ENCODE peak calls at places on chromosomes 7 and 10, in four cellular contexts. K, W, O and V are unnamed samples.

GRCh38 chr7:20030417-20030816 is 186.8 kb downstream of the MACC1 start:
- DNase-seq in K (no peak), W (no peak), O (no peak), V (no peak)

GRCh38 chr7:93232673-93233018 is 480 bp downstream of the VPS50 start:
- DNase-seq in K (no peak), W (no peak), O (no peak), V (no peak)

GRCh38 chr10:51770719-51771118 is 71.3 kb upstream of the CSTF2T start:
- DNase-seq in K (no peak), W (no peak), O (no peak), V (no peak)

GRCh38 chr10:110860576-110861241 is 11.0 kb upstream of the PDCD4 start:
- DNase-seq in K (peak), W (peak), O (no peak), V (peak)

GRCh38 chr7:45980973-45981372 is 59.9 kb upstream of the IGFBP3 start:
- DNase-seq in K (no peak), W (no peak), O (no peak), V (no peak)

GRCh38 chr7:102152672-102153585 is 133.7 kb upstream of the SH2B2 start:
- DNase-seq in K (no peak), W (no peak), O (no peak), V (no peak)

GRCh38 chr10:128871671-128872231 is 595.3 kb upstream of the MGMT start:
- DNase-seq in K (no peak), W (no peak), O (no peak), V (no peak)

GRCh38 chr10:2610946-2611345 is 456.4 kb upstream of the PFKP start:
- DNase-seq in K (no peak), W (no peak), O (no peak), V (no peak)

GRCh38 chr7:47539398-47540052 is 42.4 kb downstream of the TNS3 start:
- DNase-seq in K (no peak), W (no peak), O (no peak), V (no peak)

GRCh38 chr7:17444151-17444550 is 145.7 kb downstream of the AHR start:
- DNase-seq in K (no peak), W (no peak), O (no peak), V (no peak)

GRCh38 chr7:134623193-134623592 is 23.5 kb upstream of the BPGM start:
- DNase-seq in K (no peak), W (no peak), O (no peak), V (no peak)

GRCh38 chr10:80520661-80521488 is 16.8 kb upstream of the SH2D4B start:
- DNase-seq in K (no peak), W (no peak), O (no peak), V (no peak)

GRCh38 chr10:126580873-126581647 is 89.4 kb downstream of the C10orf90 start:
- DNase-seq in K (no peak), W (no peak), O (no peak), V (no peak)

GRCh38 chr7:4638781-4639575 is 43.1 kb upstream of the FOXK1 start:
- DNase-seq in K (no peak), W (no peak), O (no peak), V (no peak)

GRCh38 chr10:127998517-127999144 is 91.7 kb downstream of the PTPRE start:
- DNase-seq in K (no peak), W (no peak), O (no peak), V (no peak)

GRCh38 chr10:92790449-92790848 is 57.9 kb upstream of the EXOC6 start:
- DNase-seq in K (no peak), W (no peak), O (no peak), V (no peak)

GRCh38 chr7:99642099-99642498 is 25.4 kb downstream of the ZSCAN25 start:
- DNase-seq in K (no peak), W (no peak), O (no peak), V (no peak)

GRCh38 chr10:18271481-18271880 is 131.3 kb downstream of the CACNB2 start:
- DNase-seq in K (no peak), W (no peak), O (no peak), V (no peak)

GRCh38 chr10:101123085-101123814 is 7.8 kb upstream of the TLX1 start:
- DNase-seq in K (no peak), W (no peak), O (no peak), V (no peak)

GRCh38 chr7:40230086-40230485 is 95.3 kb downstream of the SUGCT start:
- DNase-seq in K (no peak), W (no peak), O (no peak), V (no peak)

GRCh38 chr10:98646998-98647917 is 200.5 kb upstream of the HPS1 start:
- DNase-seq in K (no peak), W (no peak), O (no peak), V (no peak)

GRCh38 chr10:37206132-37206531 is 80.7 kb downstream of the ANKRD30A start:
- DNase-seq in K (no peak), W (no peak), O (no peak), V (no peak)

GRCh38 chr10:17805921-17806577 is 3.1 kb upstream of the MRC1 start:
- DNase-seq in K (no peak), W (no peak), O (no peak), V (no peak)

GRCh38 chr10:17025444-17026295 is 103.9 kb downstream of the CUBN start:
- DNase-seq in K (peak), W (no peak), O (no peak), V (peak)

GRCh38 chr7:66930341-66930740 is 9.3 kb downstream of the TMEM248 start:
- DNase-seq in K (no peak), W (no peak), O (no peak), V (no peak)

GRCh38 chr7:26078437-26079362 is 73.3 kb upstream of the NFE2L3 start:
- DNase-seq in K (peak), W (peak), O (peak), V (peak)

GRCh38 chr10:4804505-4804904 is 21.5 kb upstream of the AKR1E2 start:
- DNase-seq in K (no peak), W (no peak), O (no peak), V (no peak)

GRCh38 chr10:13743963-13744362 is 157.2 kb downstream of the PRPF18 start:
- DNase-seq in K (no peak), W (no peak), O (no peak), V (no peak)

GRCh38 chr7:116665447-116665996 is 6.5 kb upstream of the MET start:
- DNase-seq in K (no peak), W (no peak), O (no peak), V (no peak)

GRCh38 chr10:45653454-45653853 is 19.1 kb downstream of the ZFAND4 start:
- DNase-seq in K (no peak), W (no peak), O (no peak), V (no peak)

GRCh38 chr10:27527597-27528295 is 23.6 kb downstream of the RAB18 start:
- DNase-seq in K (no peak), W (no peak), O (no peak), V (no peak)

GRCh38 chr10:27531336-27531847 is 27.3 kb downstream of the RAB18 start:
- DNase-seq in K (no peak), W (no peak), O (no peak), V (no peak)

GRCh38 chr10:27530477-27530876 is 26.4 kb downstream of the RAB18 start:
- DNase-seq in K (no peak), W (no peak), O (no peak), V (no peak)

GRCh38 chr10:27526242-27526641 is 22.1 kb downstream of the RAB18 start:
- DNase-seq in K (no peak), W (no peak), O (no peak), V (no peak)

DNA sequence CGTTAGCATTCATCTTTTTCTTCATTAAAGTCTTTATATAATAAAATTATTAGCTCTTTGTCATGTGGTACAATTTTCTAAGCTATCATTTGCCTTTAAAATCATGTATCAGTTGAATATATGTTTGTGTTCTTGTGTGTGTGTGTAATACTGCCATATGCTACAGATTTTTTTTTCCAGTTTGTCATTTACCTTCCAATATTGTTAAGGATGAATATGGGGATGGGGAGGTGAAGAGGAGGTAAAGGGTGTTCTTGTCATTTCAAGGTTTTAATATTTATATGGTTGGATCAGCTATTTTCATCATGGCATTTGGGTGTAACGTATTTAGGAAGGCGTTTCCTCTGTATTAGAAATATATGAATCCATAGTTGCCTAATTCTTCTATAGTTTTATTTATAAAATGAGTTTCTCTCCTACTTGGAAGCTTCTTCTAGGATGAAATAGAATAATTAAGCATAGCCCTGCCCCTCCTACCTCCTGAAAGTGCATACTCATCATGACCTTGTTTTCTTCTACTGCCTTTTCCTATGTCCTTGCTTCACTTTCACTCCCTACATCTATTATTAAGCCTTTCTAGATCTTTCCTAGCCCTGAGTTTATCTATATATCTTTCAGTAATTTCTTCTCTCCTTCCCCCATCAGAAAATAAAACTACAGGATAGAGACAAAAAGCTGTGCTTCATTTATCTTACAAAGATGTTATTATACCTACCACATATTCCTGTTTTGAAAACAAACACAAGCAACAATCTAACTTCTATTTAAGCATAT is 25.1 kb downstream of the RAB18 start:
- DNase-seq in K (no peak), W (no peak), O (no peak), V (no peak)
- H3K27ac ChIP-seq in K (peak), W (no peak), O (no peak), V (no peak)

DNA sequence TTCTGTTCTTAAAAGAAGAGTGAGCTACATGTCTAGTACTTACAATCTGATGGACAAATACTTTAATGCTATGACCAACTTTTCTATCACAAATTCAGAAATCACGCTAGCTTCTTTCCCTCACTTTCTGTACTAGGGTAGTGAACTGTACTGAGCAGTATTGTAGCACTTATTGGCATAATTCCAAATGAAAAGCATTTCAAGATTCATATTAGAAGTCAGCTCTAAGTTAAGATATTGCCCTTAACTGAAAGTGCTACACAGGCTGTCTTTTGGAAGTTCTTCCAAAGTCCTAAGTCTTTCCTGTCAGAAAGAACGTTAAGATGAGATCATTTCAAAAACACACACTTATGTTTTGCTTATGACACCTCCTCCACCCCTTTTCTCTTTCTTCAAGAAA is 13.4 kb downstream of the P4HA1 start:
- DNase-seq in K (no peak), W (no peak), O (no peak), V (no peak)
- H3K27ac ChIP-seq in K (no peak), W (no peak), O (peak), V (no peak)

GRCh38 chr7:94392391-94392782 is 2.3 kb upstream of the COL1A2 start:
- DNase-seq in K (no peak), W (no peak), O (no peak), V (no peak)
- H3K27ac ChIP-seq in K (no peak), W (no peak), O (peak), V (no peak)

GRCh38 chr7:155119801-155120382 is 49.8 kb downstream of the HTR5A start:
- DNase-seq in K (no peak), W (no peak), O (no peak), V (no peak)
- H3K27ac ChIP-seq in K (no peak), W (no peak), O (no peak), V (no peak)

GRCh38 chr7:157613575-157614322 is 276.9 kb downstream of the DNAJB6 start:
- DNase-seq in K (no peak), W (no peak), O (no peak), V (no peak)

GRCh38 chr7:157612664-157613561 is 276.1 kb downstream of the DNAJB6 start:
- DNase-seq in K (peak), W (no peak), O (no peak), V (peak)

GRCh38 chr7:157615101-157615817 is 278.5 kb downstream of the DNAJB6 start:
- DNase-seq in K (no peak), W (no peak), O (peak), V (no peak)

GRCh38 chr7:157615852-157616251 is 279.0 kb downstream of the DNAJB6 start:
- DNase-seq in K (no peak), W (no peak), O (no peak), V (no peak)

GRCh38 chr7:157614457-157615020 is 277.7 kb downstream of the DNAJB6 start:
- DNase-seq in K (no peak), W (no peak), O (no peak), V (no peak)
- H3K27ac ChIP-seq in K (no peak), W (no peak), O (no peak), V (no peak)

DNA sequence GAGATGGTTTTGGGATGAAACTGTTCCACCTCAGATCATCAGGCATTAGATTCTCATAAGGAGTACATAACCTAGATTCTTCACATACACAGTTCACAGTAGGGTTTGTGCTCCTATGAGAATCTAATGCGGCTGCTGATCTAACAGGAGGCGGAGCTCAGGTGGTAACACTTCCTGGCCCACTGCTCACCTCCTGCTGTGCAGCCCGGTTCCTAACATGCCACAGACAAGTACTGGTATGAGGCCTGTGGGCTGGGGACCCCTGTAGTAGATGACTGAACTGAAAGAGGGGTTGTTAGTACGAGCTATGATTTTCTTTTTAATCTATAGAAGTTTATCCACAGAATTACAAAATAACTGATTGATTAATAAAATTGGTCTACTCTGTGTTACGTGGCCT is 48.1 kb downstream of the DGKB start:
- DNase-seq in K (no peak), W (no peak), O (no peak), V (no peak)
- H3K27ac ChIP-seq in K (no peak), W (no peak), O (no peak), V (no peak)

GRCh38 chr10:69871074-69871473 is 69.4 kb downstream of the COL13A1 start:
- DNase-seq in K (no peak), W (no peak), O (no peak), V (no peak)

GRCh38 chr10:69868821-69869220 is 67.1 kb downstream of the COL13A1 start:
- DNase-seq in K (no peak), W (no peak), O (no peak), V (no peak)

GRCh38 chr10:69870591-69870990 is 68.9 kb downstream of the COL13A1 start:
- DNase-seq in K (no peak), W (no peak), O (no peak), V (no peak)

GRCh38 chr10:69867699-69868558 is 66.2 kb downstream of the COL13A1 start:
- DNase-seq in K (no peak), W (peak), O (no peak), V (no peak)

DNA sequence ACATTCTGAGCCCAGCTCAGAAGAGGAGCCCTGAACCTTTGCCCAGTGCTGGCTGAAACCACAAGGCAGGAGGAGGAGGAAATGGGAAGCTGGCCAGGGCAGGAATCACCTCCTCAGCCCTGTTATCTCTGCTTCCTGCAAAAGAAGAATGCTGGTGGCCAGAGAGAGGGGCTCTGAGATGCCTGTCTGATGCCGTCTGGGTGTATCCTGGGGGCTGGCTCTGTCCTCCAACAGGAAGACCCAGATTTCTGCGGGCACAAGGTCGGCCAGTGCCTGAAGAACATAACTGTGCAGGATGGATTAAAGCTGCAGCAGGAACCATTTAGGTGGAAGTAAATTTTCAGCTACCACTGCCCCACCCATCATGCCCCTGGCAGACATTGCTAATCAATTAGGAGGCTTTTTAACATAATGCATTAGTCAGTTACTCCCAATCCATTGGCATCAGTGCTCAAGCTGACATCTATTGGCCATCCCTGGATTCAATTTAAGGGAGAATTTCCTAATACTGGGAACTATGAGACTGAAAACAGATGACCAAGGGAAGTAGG is 67.7 kb downstream of the COL13A1 start:
- DNase-seq in K (no peak), W (peak), O (no peak), V (no peak)
- H3K27ac ChIP-seq in K (no peak), W (no peak), O (no peak), V (no peak)

GRCh38 chr10:22912763-22913389 is 15.0 kb upstream of the ARMC3 start:
- DNase-seq in K (no peak), W (no peak), O (no peak), V (no peak)

GRCh38 chr10:22913474-22914092 is 14.3 kb upstream of the ARMC3 start:
- DNase-seq in K (no peak), W (no peak), O (no peak), V (no peak)

GRCh38 chr10:22911889-22912762 is 15.7 kb upstream of the ARMC3 start:
- DNase-seq in K (no peak), W (no peak), O (no peak), V (no peak)

GRCh38 chr10:22911067-22911466 is 16.8 kb upstream of the ARMC3 start:
- DNase-seq in K (no peak), W (no peak), O (no peak), V (no peak)

GRCh38 chr10:22915314-22915713 is 12.5 kb upstream of the ARMC3 start:
- DNase-seq in K (no peak), W (no peak), O (no peak), V (no peak)
- H3K27ac ChIP-seq in K (no peak), W (no peak), O (no peak), V (no peak)

DNA sequence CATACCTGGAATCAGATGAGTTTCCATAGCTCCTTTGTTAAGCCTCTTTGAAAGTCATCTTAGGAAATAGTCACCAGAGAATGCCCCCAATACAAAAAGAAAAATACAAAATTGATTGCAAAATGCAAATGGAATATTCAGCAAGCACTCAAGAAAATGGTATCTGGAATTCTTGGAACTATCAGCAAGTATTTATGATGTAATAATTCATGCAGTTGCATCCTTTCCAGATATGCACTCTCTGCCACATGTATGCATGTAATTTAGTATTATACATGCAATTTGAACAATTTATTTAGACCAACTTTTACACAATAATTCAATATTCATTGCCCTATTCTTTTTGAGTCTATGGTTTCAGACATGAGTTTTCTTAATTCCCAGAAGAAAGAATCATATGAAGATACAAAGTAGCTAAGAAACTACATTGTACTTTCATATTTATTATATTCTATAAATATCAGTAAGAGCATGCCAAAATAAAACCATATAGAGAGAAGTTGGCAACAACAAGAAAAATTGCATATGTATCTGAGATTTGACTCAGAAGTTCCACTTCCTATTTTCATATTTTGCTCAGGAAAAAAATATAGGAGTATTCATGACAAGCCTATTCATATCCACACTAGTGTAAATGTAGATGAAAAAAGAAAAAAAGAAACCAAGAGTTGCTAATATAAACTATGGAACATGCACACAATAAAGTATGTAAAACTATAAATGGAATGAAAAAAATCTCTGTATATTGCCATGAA is 338.5 kb downstream of the SEMA3D start:
- DNase-seq in K (no peak), W (no peak), O (no peak), V (no peak)
- H3K27ac ChIP-seq in K (no peak), W (no peak), O (no peak), V (no peak)